ENCODE peak calls at places on chromosomes 3 and 15, in nine cellular contexts. K is stimulated activated CD4-positive, alpha-beta T cell treated with anti-CD3 and anti-CD28 coated beads, Interleukin-1b, Interleukin-23, amount 100 ng/mL, for 24 hours; I is Daoy; W is fibroblast of mammary gland; U is HEK293T; R is endodermal cell; S is adipocyte; B is dorsolateral prefrontal cortex; O is neural crest cell. T is an unnamed sample.

GRCh38 chr3:8110966-8111798 is 390.4 kb upstream of the LMCD1 start:
- DNase-seq in K (peak), I (no peak), W (peak), U (peak), R (peak), S (peak), B (peak), O (peak), T (peak)

GRCh38 chr3:40079203-40079844 is 230.2 kb upstream of the EIF1B start:
- DNase-seq in K (no peak), I (no peak), W (peak), U (no peak), R (no peak), S (peak), B (no peak), O (no peak), T (peak)

GRCh38 chr15:84859143-84859542 is 25.3 kb upstream of the SLC28A1 start:
- DNase-seq in K (no peak), I (no peak), W (no peak), U (no peak), R (no peak), S (no peak), B (no peak), O (no peak), T (no peak)

GRCh38 chr3:141000691-141001090 is 50.5 kb upstream of the SPSB4 start:
- DNase-seq in K (no peak), I (no peak), W (no peak), U (no peak), R (no peak), S (no peak), B (no peak), O (no peak), T (no peak)

GRCh38 chr15:81235276-81235675 is 38.6 kb downstream of the IL16 start:
- DNase-seq in K (no peak), I (no peak), W (no peak), U (no peak), R (no peak), S (no peak), B (no peak), O (no peak), T (no peak)

GRCh38 chr15:63013052-63013808 is 29.3 kb upstream of the TPM1 start:
- DNase-seq in K (no peak), I (peak), W (peak), U (no peak), R (no peak), S (peak), B (no peak), O (no peak), T (peak)

GRCh38 chr3:42489116-42489936 is 13.1 kb upstream of the VIPR1 start:
- DNase-seq in K (no peak), I (no peak), W (no peak), U (no peak), R (peak), S (no peak), B (no peak), O (no peak), T (no peak)

GRCh38 chr3:16515885-16516420 is 2.5 kb upstream of the RFTN1 start:
- DNase-seq in K (no peak), I (no peak), W (no peak), U (no peak), R (no peak), S (no peak), B (no peak), O (no peak), T (no peak)

GRCh38 chr15:63466378-63467192 is 37.8 kb upstream of the USP3 start:
- DNase-seq in K (peak), I (peak), W (peak), U (peak), R (peak), S (peak), B (no peak), O (peak), T (peak)

GRCh38 chr15:45112592-45113379 is 1.2 kb downstream of the DUOX2 start:
- DNase-seq in K (no peak), I (peak), W (no peak), U (no peak), R (peak), S (no peak), B (peak), O (no peak), T (no peak)

GRCh38 chr3:46701211-46701939 is at the start of gene TMIE:
- DNase-seq in K (no peak), I (no peak), W (no peak), U (no peak), R (no peak), S (peak), B (no peak), O (no peak), T (no peak)

GRCh38 chr15:26098801-26099200 is 235.7 kb upstream of the ATP10A start:
- DNase-seq in K (no peak), I (no peak), W (no peak), U (no peak), R (no peak), S (no peak), B (no peak), O (no peak), T (no peak)

GRCh38 chr3:79148786-79149185 is 619.0 kb downstream of the ROBO1 start:
- DNase-seq in K (no peak), I (no peak), W (peak), U (no peak), R (no peak), S (no peak), B (no peak), O (no peak), T (no peak)

GRCh38 chr3:193134895-193135294 is 106.1 kb upstream of the PLAAT1 start:
- DNase-seq in K (no peak), I (peak), W (peak), U (no peak), R (no peak), S (peak), B (no peak), O (no peak), T (no peak)

GRCh38 chr3:87370007-87370406 is 93.6 kb upstream of the POU1F1 start:
- DNase-seq in K (no peak), I (no peak), W (no peak), U (peak), R (no peak), S (peak), B (no peak), O (no peak), T (no peak)

GRCh38 chr15:79015416-79015815 is 70.6 kb upstream of the CTSH start:
- DNase-seq in K (no peak), I (no peak), W (no peak), U (no peak), R (no peak), S (no peak), B (no peak), O (no peak), T (no peak)

GRCh38 chr3:144801890-144802289 is 830.3 kb downstream of the DIPK2A start:
- DNase-seq in K (no peak), I (no peak), W (no peak), U (no peak), R (no peak), S (no peak), B (no peak), O (no peak), T (no peak)

GRCh38 chr3:158420654-158421396 is 150.2 kb upstream of the MLF1 start:
- DNase-seq in K (no peak), I (peak), W (peak), U (no peak), R (no peak), S (peak), B (no peak), O (no peak), T (no peak)

GRCh38 chr3:118165413-118165812 is 869.2 kb downstream of the IGSF11 start:
- DNase-seq in K (no peak), I (no peak), W (no peak), U (no peak), R (no peak), S (no peak), B (no peak), O (no peak), T (no peak)

GRCh38 chr3:158167737-158168469 is 58.0 kb downstream of the RSRC1 start:
- DNase-seq in K (no peak), I (peak), W (peak), U (peak), R (no peak), S (peak), B (no peak), O (no peak), T (no peak)